ENCODE peak calls at places on chromosome 5, in four cellular contexts. C is neural crest cell, D is progenitor cell of endocrine pancreas, F is glutamatergic neuron. R is an unnamed sample.

GRCh38 chr5:120615967-120616645 is 152.0 kb downstream of the PRR16 start:
- DNase-seq in F (no peak), C (no peak), D (no peak), R (no peak)

GRCh38 chr5:142587354-142587965 is 98.4 kb downstream of the FGF1 start:
- DNase-seq in D (no peak), F (peak), C (peak), R (no peak)

GRCh38 chr5:19853616-19854240 is 134.3 kb downstream of the CDH18 start:
- DNase-seq in F (no peak), C (no peak), D (no peak), R (no peak)

GRCh38 chr5:72749362-72749997 is 67.0 kb upstream of the TNPO1 start:
- DNase-seq in D (no peak), C (no peak), F (peak), R (no peak)

GRCh38 chr5:1788828-1789227 is 10.8 kb downstream of the MRPL36 start:
- DNase-seq in D (no peak), F (no peak), C (no peak), R (no peak)

GRCh38 chr5:34684281-34684979 is 28.3 kb downstream of the RAI14 start:
- DNase-seq in D (no peak), C (peak), F (no peak), R (no peak)

GRCh38 chr5:54449923-54450322 is 5.6 kb upstream of the HSPB3 start:
- DNase-seq in D (no peak), C (no peak), F (no peak), R (no peak)

GRCh38 chr5:91434348-91434747 is 51.2 kb upstream of the ARRDC3 start:
- DNase-seq in C (no peak), F (no peak), D (no peak), R (no peak)

GRCh38 chr5:759111-759741 is 25.3 kb downstream of the ZDHHC11B start:
- DNase-seq in D (peak), F (no peak), C (no peak), R (peak)

GRCh38 chr5:124979174-124979573 is 232.7 kb upstream of the ZNF608 start:
- DNase-seq in D (no peak), C (no peak), F (no peak), R (no peak)

GRCh38 chr5:180598797-180599589 is 7.7 kb upstream of the SCGB3A1 start:
- DNase-seq in F (no peak), D (no peak), C (no peak), R (no peak)

GRCh38 chr5:122999947-123000563 is 36.5 kb downstream of the PPIC start:
- DNase-seq in D (no peak), C (peak), F (peak), R (no peak)

GRCh38 chr5:176364765-176365662 is at the start of gene ARL10:
- DNase-seq in C (peak), D (no peak), F (peak), R (no peak)

GRCh38 chr5:14374100-14374499 is 207.5 kb upstream of the OTULINL start:
- DNase-seq in F (no peak), C (no peak), D (no peak), R (no peak)

GRCh38 chr5:159324097-159324760 is 6.1 kb downstream of the IL12B start:
- DNase-seq in F (no peak), C (no peak), D (no peak), R (no peak)

GRCh38 chr5:121691478-121691877 is 160.2 kb upstream of the FTMT start:
- DNase-seq in C (no peak), F (no peak), D (no peak), R (no peak)

GRCh38 chr5:25892251-25892650 is 1146.1 kb downstream of the CDH9 start:
- DNase-seq in F (no peak), D (no peak), C (no peak), R (no peak)

GRCh38 chr5:56734066-56734766 is 81.1 kb upstream of the MAP3K1 start:
- DNase-seq in C (no peak), F (no peak), D (no peak), R (no peak)

GRCh38 chr5:174293481-174293880 is 248.0 kb downstream of the NSG2 start:
- DNase-seq in D (no peak), F (no peak), C (no peak), R (no peak)

GRCh38 chr5:145991044-145991575 is 54.7 kb downstream of the SH3RF2 start:
- DNase-seq in F (no peak), D (no peak), C (no peak), R (no peak)

GRCh38 chr5:72633649-72634048 is 126.4 kb upstream of the ZNF366 start:
- DNase-seq in F (no peak), D (no peak), C (no peak), R (no peak)

GRCh38 chr5:35129921-35130485 is 82.3 kb upstream of the AGXT2 start:
- DNase-seq in F (no peak), D (no peak), C (no peak), R (peak)

GRCh38 chr5:34486160-34486765 is 169.9 kb upstream of the RAI14 start:
- DNase-seq in F (peak), C (peak), D (peak), R (peak)

GRCh38 chr5:136064510-136064909 is 35.7 kb downstream of the TGFBI start:
- DNase-seq in D (no peak), C (no peak), F (no peak), R (no peak)

GRCh38 chr5:159515909-159516415 is 185.7 kb upstream of the IL12B start:
- DNase-seq in D (peak), C (peak), F (peak), R (peak)

GRCh38 chr5:125673359-125673950 is 749.8 kb upstream of the GRAMD2B start:
- DNase-seq in F (no peak), D (no peak), C (no peak), R (no peak)

GRCh38 chr5:116084231-116084630 is 594 bp upstream of the COMMD10 start:
- DNase-seq in F (no peak), C (no peak), D (no peak), R (peak)

GRCh38 chr5:139394123-139394653 is 716 bp downstream of the PROB1 start:
- DNase-seq in D (peak), C (peak), F (peak), R (peak)

GRCh38 chr5:55407059-55407684 is 99.4 kb downstream of the MTREX start:
- DNase-seq in F (no peak), D (no peak), C (no peak), R (no peak)

GRCh38 chr5:55923177-55923872 is 71.4 kb downstream of the IL6ST start:
- DNase-seq in F (no peak), C (no peak), D (no peak), R (no peak)

GRCh38 chr5:4339949-4340348 is 744.3 kb downstream of the IRX1 start:
- DNase-seq in C (no peak), D (no peak), F (no peak), R (no peak)

GRCh38 chr5:157747766-157748700 is 4.5 kb downstream of the LSM11 start:
- DNase-seq in C (no peak), F (no peak), D (no peak), R (no peak)

GRCh38 chr5:10701567-10702039 is 59.4 kb downstream of the DAP start:
- DNase-seq in F (peak), C (peak), D (peak), R (no peak)
- TF ChIP-seq CTCF in F (peak), C (peak), D (peak), R (peak)

DNA sequence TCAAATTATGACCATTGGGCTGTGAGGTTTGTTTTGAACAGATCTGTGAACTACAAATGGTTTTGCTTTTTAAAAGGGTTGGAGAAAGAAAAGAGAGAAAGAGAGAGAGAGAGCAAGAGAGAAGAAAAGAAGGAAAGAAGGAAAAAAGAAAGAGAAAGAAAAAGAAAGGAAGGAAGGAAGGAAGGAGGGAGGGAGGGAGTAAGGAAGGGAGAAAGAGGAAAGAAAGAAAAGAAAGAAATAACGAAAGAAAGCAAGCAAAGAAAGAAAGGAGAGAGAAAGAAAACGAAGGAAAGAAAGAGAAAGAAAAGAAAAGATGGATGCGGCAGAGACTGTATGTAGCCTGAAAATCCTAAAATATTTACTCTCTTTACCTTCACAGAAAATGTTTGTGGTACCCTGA is 104.0 kb downstream of the PARP8 start:
- DNase-seq in C (no peak), F (no peak), D (no peak), R (no peak)
- TF ChIP-seq CTCF in C (no peak), F (no peak), D (no peak), R (no peak)

DNA sequence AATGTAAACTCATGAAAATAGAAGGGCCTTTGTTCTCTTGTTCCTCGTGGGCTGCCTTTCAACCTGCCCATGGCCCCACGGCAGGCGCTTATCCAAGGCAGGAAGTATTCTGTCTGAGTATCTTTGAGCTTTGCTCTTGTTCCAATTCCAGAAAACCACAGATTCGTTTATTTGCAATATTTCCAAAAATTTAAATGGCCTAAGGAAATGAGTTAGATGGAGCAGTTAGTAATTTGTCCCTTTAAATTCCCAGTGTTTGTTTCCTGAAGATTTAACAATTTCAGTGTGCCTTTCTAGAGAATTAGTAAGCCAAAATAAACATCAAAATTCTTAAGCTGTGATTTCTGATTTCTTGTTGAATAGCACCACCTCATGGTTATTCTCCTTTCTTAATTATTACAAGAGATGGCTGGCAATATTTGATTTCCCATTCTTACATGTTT is 299.4 kb upstream of the RASA1 start:
- DNase-seq in D (no peak), C (no peak), F (no peak), R (no peak)
- TF ChIP-seq CTCF in D (peak), C (peak), F (peak), R (peak)

GRCh38 chr5:171226096-171226495 is 83.0 kb upstream of the TLX3 start:
- DNase-seq in D (no peak), F (no peak), C (no peak), R (no peak)
- TF ChIP-seq CTCF in D (peak), F (no peak), C (peak), R (no peak)

R was measured in CD4-positive, alpha-beta T cell.